ENCODE peak calls at places on chromosome 7, in eight cellular contexts. T is foreskin fibroblast, F is bronchial epithelial cell, R is body of pancreas, Q is dorsolateral prefrontal cortex, K is A549, J is adrenal gland, D is neural progenitor cell. V is an unnamed sample.

GRCh38 chr7:2488272-2488645 is 12.1 kb upstream of the GRIFIN start:
- DNase-seq in T (peak), F (no peak), K (no peak), R (peak), Q (no peak), J (peak), D (no peak), V (peak)

GRCh38 chr7:64630496-64630895 is 35.4 kb upstream of the ZNF107 start:
- DNase-seq in K (peak), D (no peak), Q (no peak), T (peak), J (no peak), F (no peak), R (no peak), V (peak)

GRCh38 chr7:79854621-79855020 is 280.0 kb upstream of the GNAI1 start:
- DNase-seq in K (no peak), F (no peak), T (no peak), D (no peak), Q (no peak), J (no peak), R (no peak), V (peak)

GRCh38 chr7:104982773-104983619 is 31.0 kb upstream of the KMT2E start:
- DNase-seq in T (no peak), D (no peak), K (no peak), Q (no peak), F (no peak), J (no peak), R (peak), V (no peak)

GRCh38 chr7:80640841-80641240 is 2.4 kb downstream of the CD36 start:
- DNase-seq in T (peak), K (no peak), F (peak), D (no peak), J (no peak), R (no peak), Q (no peak), V (peak)

GRCh38 chr7:131057015-131057518 is 270.6 kb upstream of the MKLN1 start:
- DNase-seq in Q (no peak), D (no peak), R (peak), K (no peak), T (peak), J (no peak), F (peak), V (peak)

GRCh38 chr7:151136515-151136908 is 31.0 kb downstream of the GBX1 start:
- DNase-seq in D (no peak), K (no peak), T (no peak), Q (no peak), J (no peak), R (no peak), F (no peak), V (no peak)

GRCh38 chr7:146314962-146315361 is 198.4 kb downstream of the CNTNAP2 start:
- DNase-seq in J (no peak), R (no peak), T (no peak), K (no peak), Q (no peak), D (no peak), F (no peak), V (no peak)

GRCh38 chr7:28621369-28621807 is 209.1 kb downstream of the CREB5 start:
- DNase-seq in K (no peak), J (no peak), R (no peak), Q (no peak), T (no peak), D (no peak), F (no peak), V (no peak)

GRCh38 chr7:75740846-75741497 is 2.2 kb upstream of the HIP1 start:
- DNase-seq in T (no peak), F (no peak), K (peak), Q (no peak), D (peak), R (peak), J (peak), V (peak)

GRCh38 chr7:42736931-42737330 is 174.9 kb downstream of the C7orf25 start:
- DNase-seq in F (peak), T (no peak), Q (no peak), R (no peak), K (peak), D (peak), J (no peak), V (no peak)

GRCh38 chr7:112748381-112748780 is 41.8 kb downstream of the TMEM168 start:
- DNase-seq in Q (no peak), J (no peak), T (no peak), R (no peak), K (no peak), F (peak), D (no peak), V (no peak)

GRCh38 chr7:112752576-112752975 is 37.6 kb downstream of the TMEM168 start:
- DNase-seq in T (no peak), K (no peak), F (no peak), J (no peak), D (no peak), R (no peak), Q (no peak), V (peak)

GRCh38 chr7:112753298-112753697 is 36.9 kb downstream of the TMEM168 start:
- DNase-seq in R (no peak), J (no peak), F (no peak), D (no peak), K (no peak), T (no peak), Q (no peak), V (no peak)

GRCh38 chr7:112745635-112746034 is 44.6 kb downstream of the TMEM168 start:
- DNase-seq in F (no peak), D (no peak), Q (no peak), K (no peak), R (no peak), J (no peak), T (no peak), V (no peak)

DNA sequence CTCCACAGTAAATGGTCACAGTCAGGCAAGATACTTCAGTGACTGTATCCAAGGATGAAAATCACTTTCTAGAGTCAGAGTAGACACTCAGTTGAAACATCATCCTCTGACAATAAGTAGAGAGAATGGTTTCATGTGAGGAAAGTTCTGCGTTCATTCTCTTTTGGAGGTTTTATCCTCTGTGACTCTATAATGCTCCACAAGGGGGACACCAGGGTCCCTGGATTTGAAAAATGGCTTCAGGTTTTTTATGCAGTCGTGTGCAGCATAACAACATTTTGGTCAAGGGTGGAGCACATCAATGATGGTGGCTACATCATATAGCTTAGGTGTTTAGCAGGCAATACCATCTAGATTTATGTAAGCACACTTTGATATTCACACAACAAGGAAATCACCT is 40.4 kb downstream of the TMEM168 start:
- DNase-seq in R (no peak), Q (no peak), D (peak), K (no peak), F (no peak), T (no peak), J (no peak), V (no peak)
- TF ChIP-seq CTCF in R (no peak), Q (no peak), D (peak), K (no peak), F (no peak), T (no peak), J (no peak), V (no peak)

DNA sequence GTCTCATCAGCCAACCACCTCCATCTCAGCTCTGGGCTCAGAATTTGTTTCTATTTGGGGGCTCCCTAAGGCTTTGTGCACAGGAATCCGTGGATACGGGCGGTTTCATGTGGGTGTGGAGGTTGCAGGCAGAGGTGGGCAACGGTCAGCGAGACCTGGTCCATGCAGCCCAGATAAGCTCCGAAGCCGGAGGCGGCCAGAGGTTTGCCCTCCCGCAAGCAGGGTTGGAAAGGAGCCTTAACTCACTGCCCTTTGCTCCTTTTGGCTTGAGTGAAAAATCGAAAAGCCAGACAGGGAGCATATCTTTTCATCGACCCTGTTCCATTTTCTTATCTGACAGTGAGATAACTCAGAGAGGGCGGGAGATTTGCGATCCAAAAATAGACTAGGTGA is 1.5 kb downstream of the GRM3 start:
- DNase-seq in D (peak), R (no peak), K (no peak), T (no peak), J (peak), Q (no peak), F (no peak), V (no peak)
- H3K4me3 ChIP-seq in D (peak), R (no peak), K (no peak), T (no peak), J (no peak), Q (peak), F (no peak), V (no peak)

DNA sequence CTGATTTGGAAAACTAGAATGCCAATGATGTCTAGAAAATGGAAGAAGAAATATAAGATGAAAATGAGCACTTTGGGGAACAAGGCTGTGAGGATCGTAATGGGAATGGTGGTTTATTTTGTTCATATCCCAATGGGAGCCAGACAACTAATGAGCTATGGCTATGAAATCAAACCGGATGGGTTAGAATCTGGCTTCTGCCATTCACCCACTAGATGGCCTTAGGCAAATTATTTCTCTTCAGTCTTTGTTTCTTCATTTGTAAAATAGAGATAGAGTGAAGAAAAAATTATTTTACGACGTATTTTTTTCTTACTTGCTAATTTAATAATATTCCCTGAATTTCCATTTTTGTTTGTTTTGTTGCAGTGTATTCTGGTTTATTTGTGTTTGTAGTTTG is 572.1 kb upstream of the IGFBP3 start:
- DNase-seq in F (no peak), T (no peak), R (no peak), K (no peak), Q (no peak), J (no peak), D (no peak), V (no peak)
- TF ChIP-seq CTCF in F (no peak), T (no peak), R (no peak), K (no peak), Q (no peak), J (no peak), D (no peak), V (no peak)

GRCh38 chr7:139476139-139476538 is 7.3 kb downstream of the KLRG2 start:
- DNase-seq in D (no peak), Q (no peak), J (no peak), T (no peak), F (no peak), K (no peak), R (no peak), V (no peak)
- H3K4me3 ChIP-seq in D (no peak), Q (no peak), J (no peak), T (no peak), F (no peak), K (no peak), R (no peak), V (no peak)

DNA sequence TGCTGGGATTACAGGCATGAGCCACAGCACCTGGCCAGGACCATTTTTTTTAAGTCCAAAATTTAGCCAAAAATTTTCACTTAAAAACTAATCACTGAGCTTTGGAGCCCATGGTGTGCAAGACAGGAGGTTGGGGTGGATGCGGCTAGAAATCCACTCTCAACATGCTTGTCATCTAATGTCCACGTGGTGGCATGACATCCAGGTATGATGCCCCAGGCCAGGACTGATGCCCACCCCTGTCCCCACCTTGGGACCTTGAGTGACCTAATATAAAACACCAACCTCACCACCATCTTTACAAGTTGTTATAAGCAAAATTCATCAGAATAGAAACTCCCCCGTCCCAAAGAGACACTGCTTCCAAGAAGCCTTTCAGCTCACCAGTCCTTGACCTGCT is 20.4 kb upstream of the IMPDH1 start:
- DNase-seq in R (no peak), F (no peak), J (no peak), K (peak), D (no peak), T (no peak), Q (no peak), V (no peak)
- TF ChIP-seq CTCF in R (peak), F (no peak), J (no peak), K (no peak), D (peak), T (no peak), Q (no peak), V (no peak)

GRCh38 chr7:155344270-155344617 is 46.6 kb downstream of the INSIG1 start:
- DNase-seq in K (no peak), J (no peak), T (no peak), Q (no peak), D (no peak), F (no peak), R (no peak), V (no peak)

GRCh38 chr7:155346285-155346684 is 48.6 kb downstream of the INSIG1 start:
- DNase-seq in R (no peak), T (no peak), Q (no peak), D (no peak), F (no peak), K (no peak), J (no peak), V (no peak)

GRCh38 chr7:155343661-155344121 is 46.0 kb downstream of the INSIG1 start:
- DNase-seq in R (no peak), Q (no peak), T (no peak), F (no peak), K (no peak), D (no peak), J (no peak), V (no peak)

GRCh38 chr7:155344618-155345433 is 47.1 kb downstream of the INSIG1 start:
- DNase-seq in J (peak), Q (peak), F (peak), D (peak), T (peak), K (peak), R (peak), V (peak)

GRCh38 chr7:155345490-155345889 is 47.8 kb downstream of the INSIG1 start:
- DNase-seq in J (no peak), R (no peak), D (no peak), T (no peak), Q (no peak), F (no peak), K (no peak), V (no peak)
- H3K4me3 ChIP-seq in J (no peak), R (no peak), D (no peak), T (no peak), Q (no peak), F (no peak), K (no peak), V (no peak)

GRCh38 chr7:30104134-30104533 is 30.7 kb upstream of the MTURN start:
- DNase-seq in J (no peak), R (no peak), Q (no peak), K (no peak), D (no peak), T (no peak), F (no peak), V (no peak)
- TF ChIP-seq CTCF in J (no peak), R (no peak), Q (no peak), K (no peak), D (no peak), T (no peak), F (no peak), V (no peak)

GRCh38 chr7:122136639-122137253 is 7.3 kb downstream of the AASS start:
- DNase-seq in J (no peak), R (no peak), Q (no peak), K (no peak), D (no peak), T (no peak), F (peak), V (peak)
- H3K4me3 ChIP-seq in J (no peak), R (no peak), Q (peak), K (peak), D (no peak), T (peak), F (peak), V (peak)

V was measured in fibroblast of pulmonary artery.